ENCODE peak calls at places on chromosomes 16 and 17, in four cellular contexts. J, Y, X and M are unnamed samples.

GRCh38 chr17:34276826-34277225 is 6.8 kb downstream of the CCL7 start:
- DNase-seq in J (no peak), Y (no peak), X (no peak), M (no peak)

GRCh38 chr17:55005520-55005919 is 37.0 kb downstream of the STXBP4 start:
- DNase-seq in J (no peak), Y (no peak), X (no peak), M (no peak)

GRCh38 chr17:44257815-44258750 is 9.9 kb downstream of the SLC4A1 start:
- DNase-seq in J (no peak), Y (no peak), X (no peak), M (no peak)

GRCh38 chr16:2752850-2753522 is 548 bp downstream of the SRRM2 start:
- DNase-seq in J (no peak), Y (no peak), X (peak; percentile 84), M (peak; percentile 85)

GRCh38 chr17:65167581-65167980 is 30.4 kb downstream of the RGS9 start:
- DNase-seq in J (no peak), Y (no peak), X (no peak), M (no peak)

GRCh38 chr16:64478258-64478906 is 643.5 kb downstream of the CDH11 start:
- DNase-seq in J (peak; percentile 53), Y (no peak), X (no peak), M (no peak)

GRCh38 chr17:67412057-67412456 is 35.0 kb downstream of the PITPNC1 start:
- DNase-seq in J (no peak), Y (no peak), X (no peak), M (no peak)

GRCh38 chr16:81723098-81723723 is 55.9 kb upstream of the PLCG2 start:
- DNase-seq in J (no peak), Y (peak; percentile 63), X (no peak), M (no peak)

GRCh38 chr17:40694584-40694983 is 9.0 kb downstream of the KRT24 start:
- DNase-seq in J (no peak), Y (no peak), X (no peak), M (no peak)

GRCh38 chr17:77875881-77876509 is 82.5 kb upstream of the TNRC6C start:
- DNase-seq in J (no peak), Y (no peak), X (no peak), M (no peak)

GRCh38 chr16:30748634-30749445 is 615 bp downstream of the PHKG2 start:
- DNase-seq in J (no peak), Y (peak; percentile 43), X (peak; percentile 66), M (peak; percentile 68)

GRCh38 chr17:65413390-65413789 is 148.1 kb downstream of the AXIN2 start:
- DNase-seq in J (no peak), Y (no peak), X (no peak), M (no peak)

GRCh38 chr17:920190-920589 is 59.4 kb downstream of the NXN start:
- DNase-seq in J (no peak), Y (no peak), X (no peak), M (no peak)

GRCh38 chr17:65656390-65657250 is 95.2 kb upstream of the AXIN2 start:
- DNase-seq in J (no peak), Y (peak; percentile 70), X (no peak), M (no peak)

GRCh38 chr16:88886915-88887521 is 20.6 kb upstream of the PABPN1L start:
- DNase-seq in J (peak; percentile 56), Y (no peak), X (peak; percentile 66), M (peak; percentile 85)

GRCh38 chr17:5115673-5116651 is at the start of gene USP6:
- DNase-seq in J (no peak), Y (no peak), X (peak; percentile 60), M (no peak)

GRCh38 chr17:77640242-77640641 is 318.3 kb upstream of the TNRC6C start:
- DNase-seq in J (no peak), Y (no peak), X (no peak), M (no peak)

GRCh38 chr16:19882186-19882585 is 2.5 kb downstream of the GPRC5B start:
- DNase-seq in J (no peak), Y (no peak), X (no peak), M (no peak)